ENCODE peak calls at places on chromosomes 5 and 9, in five cellular contexts. I is progenitor cell of endocrine pancreas, N is fibroblast of lung, F is cardiac muscle cell, K is breast epithelium. S is an unnamed sample.

GRCh38 chr5:138138949-138139775 is at the start of gene NME5:
- DNase-seq in K (peak), F (peak), N (peak), I (peak), S (peak)

GRCh38 chr9:128088253-128088945 is 20.4 kb downstream of the SLC25A25 start:
- DNase-seq in F (no peak), N (no peak), K (no peak), I (no peak), S (no peak)

GRCh38 chr5:53031695-53032096 is 42.5 kb downstream of the ITGA2 start:
- DNase-seq in K (no peak), N (peak), I (no peak), F (peak), S (no peak)

GRCh38 chr5:139501376-139501775 is 18.8 kb upstream of the STING1 start:
- DNase-seq in I (no peak), F (no peak), K (no peak), N (no peak), S (no peak)

GRCh38 chr5:176533894-176534611 is 3.1 kb downstream of the RNF44 start:
- DNase-seq in K (no peak), N (peak), F (no peak), I (no peak), S (no peak)

GRCh38 chr5:151459680-151460079 is 12.3 kb downstream of the SLC36A1 start:
- DNase-seq in N (peak), F (peak), I (no peak), K (no peak), S (no peak)

GRCh38 chr5:79023323-79023722 is 38.2 kb upstream of the ARSB start:
- DNase-seq in F (no peak), I (no peak), K (no peak), N (no peak), S (no peak)

GRCh38 chr9:109730228-109730627 is 49.8 kb upstream of the PALM2AKAP2 start:
- DNase-seq in I (no peak), F (peak), N (no peak), K (peak), S (no peak)

GRCh38 chr5:170363671-170364070 is 25.5 kb downstream of the KCNMB1 start:
- DNase-seq in F (no peak), K (no peak), N (no peak), I (no peak), S (no peak)

GRCh38 chr9:116156621-116157314 is 3.2 kb downstream of the PAPPA start:
- DNase-seq in K (no peak), N (peak), I (no peak), F (peak), S (peak)

GRCh38 chr9:100515578-100516494 is 42.9 kb downstream of the TMEFF1 start:
- DNase-seq in N (peak), I (no peak), F (peak), K (no peak), S (no peak)

GRCh38 chr9:128702949-128703615 is 779 bp downstream of the PKN3 start:
- DNase-seq in N (no peak), K (no peak), F (no peak), I (no peak), S (peak)

GRCh38 chr5:167790462-167791260 is 500.8 kb upstream of the WWC1 start:
- DNase-seq in F (peak), I (no peak), K (no peak), N (peak), S (no peak)

GRCh38 chr5:175718401-175719108 is 60.7 kb downstream of the HRH2 start:
- DNase-seq in N (no peak), I (no peak), K (no peak), F (peak), S (peak)

GRCh38 chr5:18394154-18394804 is 760.0 kb downstream of the TAF11L14 start:
- DNase-seq in K (no peak), F (peak), I (peak), N (peak), S (peak)

GRCh38 chr5:56060276-56061110 is 65.7 kb upstream of the IL6ST start:
- DNase-seq in N (peak), I (no peak), K (no peak), F (no peak), S (no peak)

GRCh38 chr5:170389250-170389902 is at the start of gene KCNMB1:
- DNase-seq in K (peak), N (no peak), I (no peak), F (no peak), S (no peak)

GRCh38 chr5:16936150-16937022 is at the start of gene MYO10:
- DNase-seq in I (peak), F (peak), N (peak), K (peak), S (peak)

GRCh38 chr5:7886849-7887460 is 18.0 kb downstream of the MTRR start:
- DNase-seq in N (peak), F (peak), I (no peak), K (no peak), S (no peak)

GRCh38 chr5:108196276-108196675 is 185.6 kb downstream of the FBXL17 start:
- DNase-seq in K (no peak), I (no peak), N (no peak), F (no peak), S (no peak)

GRCh38 chr9:79611091-79611614 is 39.4 kb downstream of the TLE4 start:
- DNase-seq in I (no peak), N (peak), F (peak), K (no peak), S (no peak)

GRCh38 chr5:124370601-124371000 is 375.8 kb downstream of the ZNF608 start:
- DNase-seq in K (no peak), N (no peak), I (no peak), F (no peak), S (no peak)

GRCh38 chr5:149740866-149741459 is 10.9 kb downstream of the PPARGC1B start:
- DNase-seq in N (no peak), I (no peak), K (no peak), F (no peak), S (no peak)

GRCh38 chr5:133818031-133818431 is 150.4 kb downstream of the C5orf15 start:
- DNase-seq in N (peak), K (peak), F (peak), I (no peak), S (no peak)

GRCh38 chr5:58411372-58411771 is 48.5 kb downstream of the PLK2 start:
- DNase-seq in I (no peak), F (no peak), N (peak), K (no peak), S (no peak)

GRCh38 chr9:133661846-133662636 is 25.9 kb downstream of the DBH start:
- DNase-seq in I (no peak), K (no peak), F (no peak), N (peak), S (no peak)

GRCh38 chr5:21391506-21391905 is 1403.5 kb upstream of the CDH18 start:
- DNase-seq in N (no peak), K (no peak), F (no peak), I (no peak), S (no peak)

DNA sequence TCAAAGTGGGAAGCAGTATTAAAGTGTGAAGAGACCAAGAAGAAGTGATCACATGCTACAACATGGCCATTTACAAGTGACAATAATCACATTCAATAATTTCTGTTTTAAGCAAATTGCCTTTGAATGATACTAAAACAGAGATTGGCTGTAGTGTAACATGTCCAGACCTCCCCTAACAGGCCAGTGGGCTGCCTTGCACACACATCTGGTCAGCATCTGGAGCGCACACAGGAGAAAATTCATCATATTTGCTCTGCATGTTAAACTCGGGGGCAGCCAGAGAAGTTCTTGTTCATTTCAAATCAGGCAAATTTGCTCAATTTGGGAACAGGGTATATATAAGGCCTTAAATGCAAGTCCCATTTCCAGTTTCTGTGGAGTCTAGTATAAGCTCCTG is 111.1 kb upstream of the FBXL7 start:
- DNase-seq in N (no peak), F (no peak), K (no peak), I (no peak), S (no peak)
- TF ChIP-seq CTCF in N (no peak), F (no peak), K (no peak), I (no peak), S (no peak)

DNA sequence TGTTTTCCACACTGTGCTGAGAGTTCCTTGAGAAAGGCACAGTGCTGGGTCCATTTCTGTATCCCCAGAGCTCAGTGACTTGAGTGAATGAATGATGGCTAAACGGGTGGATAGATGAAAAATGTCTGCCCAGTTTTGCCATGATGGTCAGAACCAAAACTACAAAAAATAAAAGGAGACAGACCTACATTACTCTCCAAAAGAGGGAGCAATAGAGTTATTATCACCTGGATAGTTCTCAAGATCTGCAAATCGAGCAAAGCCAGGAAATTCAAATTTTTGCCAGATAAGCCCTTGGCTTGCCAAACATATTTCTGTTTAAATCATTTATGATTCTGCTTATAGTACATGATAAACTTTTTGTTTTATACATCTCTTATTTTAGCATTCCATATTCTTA is 214.2 kb upstream of the ZNF462 start:
- DNase-seq in N (peak), K (no peak), I (no peak), F (peak), S (no peak)
- TF ChIP-seq CTCF in N (no peak), K (no peak), I (peak), F (peak), S (no peak)

GRCh38 chr9:82106536-82106935 is 118.0 kb downstream of the SPATA31D1 start:
- DNase-seq in F (no peak), K (no peak), N (no peak), I (no peak), S (no peak)

GRCh38 chr9:82105729-82106128 is 117.2 kb downstream of the SPATA31D1 start:
- DNase-seq in F (no peak), K (no peak), N (no peak), I (no peak), S (no peak)

GRCh38 chr9:82104252-82104651 is 115.7 kb downstream of the SPATA31D1 start:
- DNase-seq in N (no peak), I (no peak), K (no peak), F (no peak), S (no peak)

GRCh38 chr9:82101475-82101874 is 112.9 kb downstream of the SPATA31D1 start:
- DNase-seq in F (no peak), I (no peak), N (no peak), K (no peak), S (no peak)
- TF ChIP-seq CTCF in F (no peak), I (peak), N (no peak), K (no peak), S (no peak)

GRCh38 chr5:155941340-155941739 is 385.6 kb upstream of the SGCD start:
- DNase-seq in N (no peak), K (no peak), I (no peak), F (no peak), S (no peak)

GRCh38 chr5:155936520-155937406 is 390.2 kb upstream of the SGCD start:
- DNase-seq in F (no peak), I (no peak), K (no peak), N (no peak), S (peak)

GRCh38 chr5:155938051-155938450 is 388.9 kb upstream of the SGCD start:
- DNase-seq in K (no peak), F (no peak), N (no peak), I (no peak), S (no peak)

GRCh38 chr5:155934964-155935363 is 392.0 kb upstream of the SGCD start:
- DNase-seq in K (no peak), F (no peak), I (no peak), N (no peak), S (no peak)

DNA sequence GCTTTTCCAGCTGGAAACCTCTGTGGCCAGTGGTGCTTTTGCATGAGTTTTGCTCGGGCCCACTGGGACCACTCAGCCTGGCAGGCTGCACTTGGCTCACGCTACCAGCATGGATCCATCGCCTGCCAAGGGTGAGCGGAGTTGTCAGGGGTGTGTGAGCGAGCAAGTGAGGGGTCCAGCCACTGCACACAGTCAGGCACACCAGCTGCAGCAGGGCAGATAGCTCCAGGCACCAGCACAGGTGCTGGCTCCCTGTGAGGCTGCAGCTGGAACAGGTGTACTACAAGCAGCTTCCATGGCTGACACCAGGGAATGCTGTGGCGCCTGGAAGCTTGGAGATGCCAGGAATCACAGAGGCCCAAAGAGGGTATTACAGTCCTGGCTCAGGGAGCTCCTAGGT is 391.2 kb upstream of the SGCD start:
- DNase-seq in I (no peak), F (no peak), K (no peak), N (no peak), S (peak)
- TF ChIP-seq CTCF in I (no peak), F (no peak), K (no peak), N (no peak), S (no peak)

GRCh38 chr9:86766912-86767311 is 180.4 kb downstream of the GAS1 start:
- DNase-seq in I (no peak), F (peak), K (peak), N (peak), S (peak)
- TF ChIP-seq CTCF in I (no peak), F (no peak), K (no peak), N (no peak), S (no peak)

GRCh38 chr9:111975709-111976108 is 79.1 kb downstream of the UGCG start:
- DNase-seq in I (no peak), F (no peak), K (no peak), N (no peak), S (peak)
- TF ChIP-seq CTCF in I (no peak), F (no peak), K (no peak), N (no peak), S (no peak)

GRCh38 chr5:160266044-160266718 is 36.9 kb downstream of the FABP6 start:
- DNase-seq in I (no peak), F (no peak), K (no peak), N (no peak), S (no peak)

GRCh38 chr5:160269017-160269416 is 39.7 kb downstream of the FABP6 start:
- DNase-seq in K (peak), N (peak), I (no peak), F (peak), S (peak)

GRCh38 chr5:160263326-160263850 is 34.1 kb downstream of the FABP6 start:
- DNase-seq in K (no peak), F (no peak), I (no peak), N (no peak), S (no peak)

GRCh38 chr5:160268111-160268510 is 38.8 kb downstream of the FABP6 start:
- DNase-seq in K (no peak), I (no peak), N (no peak), F (no peak), S (no peak)

GRCh38 chr5:160266752-160267345 is 37.5 kb downstream of the FABP6 start:
- DNase-seq in I (no peak), N (no peak), K (no peak), F (no peak), S (no peak)
- TF ChIP-seq CTCF in I (peak), N (no peak), K (no peak), F (no peak), S (no peak)

S was measured in left lung.